ENCODE peak calls at places on chromosomes 7 and 10, in six cellular contexts. P is OCI-LY7, U is SK-N-SH, G is GM23338, B is HCT116, H is PC-3. J is an unnamed sample.

GRCh38 chr7:50166997-50167961 is 74.2 kb upstream of the ZPBP start:
- DNase-seq in P (peak; percentile 84), U (no peak), G (no peak), B (no peak), H (no peak), J (no peak)

GRCh38 chr7:64621656-64622055 is 44.3 kb upstream of the ZNF107 start:
- DNase-seq in P (peak; percentile 24), U (no peak), G (no peak), B (no peak), H (no peak), J (no peak)

GRCh38 chr10:1938317-1938716 is 201.0 kb upstream of the ADARB2 start:
- DNase-seq in P (no peak), U (no peak), G (no peak), B (no peak), H (no peak), J (no peak)

GRCh38 chr10:104735469-104735868 is 94.4 kb downstream of the SORCS3 start:
- DNase-seq in P (no peak), U (peak; percentile 64), G (peak; percentile 48), B (no peak), H (no peak), J (no peak)

GRCh38 chr7:4692055-4692454 is 10.0 kb downstream of the FOXK1 start:
- DNase-seq in P (no peak), U (no peak), G (no peak), B (no peak), H (no peak), J (no peak)

GRCh38 chr7:74338366-74339108 is 49.3 kb downstream of the CLIP2 start:
- DNase-seq in P (no peak), U (no peak), G (no peak), B (no peak), H (no peak), J (no peak)

GRCh38 chr7:141242568-141242967 is 168.7 kb downstream of the TMEM178B start:
- DNase-seq in P (no peak), U (no peak), G (no peak), B (no peak), H (no peak), J (no peak)

GRCh38 chr10:62992145-62992721 is 140.9 kb upstream of the NRBF2 start:
- DNase-seq in P (no peak), U (no peak), G (no peak), B (no peak), H (peak; percentile 100), J (no peak)

GRCh38 chr7:28754027-28754426 is 204.1 kb downstream of the TRIL start:
- DNase-seq in P (no peak), U (no peak), G (no peak), B (no peak), H (peak; percentile 11), J (no peak)

GRCh38 chr10:62715383-62715782 is 89.1 kb upstream of the ADO start:
- DNase-seq in P (no peak), U (no peak), G (no peak), B (no peak), H (no peak), J (no peak)

GRCh38 chr7:76997381-76998262 is 34.5 kb downstream of the SPDYE17 start:
- DNase-seq in P (no peak), U (peak; percentile 44), G (no peak), B (no peak), H (no peak), J (peak; percentile 11)

GRCh38 chr10:92816106-92816505 is 32.2 kb upstream of the EXOC6 start:
- DNase-seq in P (no peak), U (no peak), G (no peak), B (no peak), H (peak; percentile 26), J (no peak)

GRCh38 chr10:28135258-28135657 is 136.4 kb upstream of the ODAD2 start:
- DNase-seq in P (no peak), U (no peak), G (no peak), B (no peak), H (peak; percentile 33), J (no peak)

GRCh38 chr10:78176320-78177012 is 142.8 kb downstream of the RPS24 start:
- DNase-seq in P (no peak), U (no peak), G (no peak), B (no peak), H (no peak), J (no peak)

GRCh38 chr7:33854951-33855350 is 50.4 kb upstream of the BMPER start:
- DNase-seq in P (no peak), U (no peak), G (no peak), B (no peak), H (peak; percentile 53), J (no peak)

GRCh38 chr7:36207451-36208291 is 54.6 kb downstream of the EEPD1 start:
- DNase-seq in P (no peak), U (peak; percentile 60), G (no peak), B (no peak), H (peak; percentile 70), J (peak; percentile 49)

GRCh38 chr10:110492069-110492782 is 5.5 kb upstream of the DUSP5 start:
- DNase-seq in P (no peak), U (no peak), G (no peak), B (no peak), H (no peak), J (no peak)

GRCh38 chr7:67857698-67858097 is 861.1 kb downstream of the TYW1 start:
- DNase-seq in P (no peak), U (no peak), G (no peak), B (no peak), H (no peak), J (no peak)

GRCh38 chr10:84845628-84846261 is 517.4 kb downstream of the CCSER2 start:
- DNase-seq in P (peak; percentile 15), U (peak; percentile 50), G (peak; percentile 39), B (peak; percentile 23), H (peak; percentile 22), J (peak; percentile 45)

GRCh38 chr10:119209050-119209735 is 1.8 kb downstream of the GRK5 start:
- DNase-seq in P (peak; percentile 64), U (peak; percentile 71), G (peak; percentile 90), B (no peak), H (peak; percentile 52), J (peak; percentile 78)

GRCh38 chr10:43959854-43960415 is 311.3 kb upstream of the ZNF32 start:
- DNase-seq in P (no peak), U (no peak), G (no peak), B (no peak), H (no peak), J (no peak)

GRCh38 chr7:123662293-123662692 is 6.6 kb downstream of the LMOD2 start:
- DNase-seq in P (no peak), U (no peak), G (no peak), B (no peak), H (no peak), J (no peak)

GRCh38 chr10:30985552-30985951 is 46.1 kb downstream of the ZNF438 start:
- DNase-seq in P (no peak), U (no peak), G (no peak), B (peak; percentile 7), H (peak; percentile 73), J (no peak)

GRCh38 chr7:50812847-50813475 is 30.3 kb upstream of the GRB10 start:
- DNase-seq in P (no peak), U (no peak), G (peak; percentile 13), B (peak; percentile 49), H (peak; percentile 90), J (peak; percentile 74)

GRCh38 chr7:27431465-27431864 is 188.9 kb downstream of the EVX1 start:
- DNase-seq in P (no peak), U (no peak), G (no peak), B (no peak), H (no peak), J (no peak)

GRCh38 chr10:96670786-96671185 is 49.5 kb downstream of the PIK3AP1 start:
- DNase-seq in P (peak; percentile 32), U (no peak), G (no peak), B (no peak), H (peak; percentile 21), J (no peak)

GRCh38 chr10:93458821-93459257 is 23.3 kb downstream of the MYOF start:
- DNase-seq in P (no peak), U (no peak), G (peak; percentile 41), B (peak; percentile 97), H (peak; percentile 96), J (peak; percentile 92)

GRCh38 chr7:108459922-108460551 is 3.8 kb upstream of the NRCAM start:
- DNase-seq in P (peak; percentile 46), U (peak; percentile 66), G (peak; percentile 70), B (peak; percentile 4), H (peak; percentile 55), J (peak; percentile 64)

GRCh38 chr10:62354941-62355340 is 19.2 kb upstream of the ZNF365 start:
- DNase-seq in P (no peak), U (no peak), G (no peak), B (no peak), H (no peak), J (no peak)

GRCh38 chr10:59499460-59499859 is 137.1 kb upstream of the FAM13C start:
- DNase-seq in P (no peak), U (no peak), G (peak; percentile 18), B (no peak), H (no peak), J (no peak)
- H3K4me2 ChIP-seq in P (no peak overlapping the region), U (no peak overlapping the region), G (no peak overlapping the region), B (no peak overlapping the region), H (no peak overlapping the region), J (no peak overlapping the region)

GRCh38 chr7:98646465-98646864 is 29.4 kb downstream of the NPTX2 start:
- DNase-seq in P (no peak), U (no peak), G (no peak), B (no peak), H (no peak), J (no peak)
- TF ChIP-seq EZH2phosphoT487 in P (no peak), U (no peak), G (no peak), B (no peak), H (no peak), J (no peak)

DNA sequence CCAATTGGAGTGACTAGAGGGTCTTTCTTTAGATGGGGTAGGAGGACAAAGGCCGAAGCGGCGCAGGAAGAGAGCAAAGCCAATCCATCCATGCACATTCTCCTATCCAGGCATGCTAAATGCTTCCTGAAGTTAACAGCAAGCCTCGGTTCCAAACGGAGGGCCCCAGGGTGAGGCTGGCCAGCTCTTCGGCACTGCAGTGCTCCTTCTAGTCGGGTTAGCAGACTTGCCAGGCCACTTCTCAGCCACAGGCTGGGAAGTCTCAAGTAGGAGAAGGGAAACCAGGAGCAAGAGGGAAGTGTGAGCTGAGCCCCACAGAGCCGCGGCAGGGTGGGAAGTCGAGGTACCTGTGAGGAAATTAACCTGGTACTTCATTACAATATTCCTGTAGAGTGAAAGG is 253.8 kb upstream of the INHBA start:
- DNase-seq in P (no peak), U (no peak), G (no peak), B (no peak), H (no peak), J (no peak)
- TF ChIP-seq CTCF in P (no peak), U (no peak), G (no peak), B (no peak), H (no peak), J (no peak)

GRCh38 chr7:2116903-2117680 is 115.7 kb downstream of the MAD1L1 start:
- DNase-seq in P (no peak), U (peak; percentile 81), G (no peak), B (no peak), H (no peak), J (peak; percentile 46)

GRCh38 chr7:2114926-2115738 is 117.6 kb downstream of the MAD1L1 start:
- DNase-seq in P (no peak), U (no peak), G (no peak), B (no peak), H (no peak), J (no peak)

GRCh38 chr7:2115739-2116065 is 117.0 kb downstream of the MAD1L1 start:
- DNase-seq in P (no peak), U (no peak), G (no peak), B (no peak), H (no peak), J (no peak)

GRCh38 chr7:2117681-2118045 is 115.1 kb downstream of the MAD1L1 start:
- DNase-seq in P (no peak), U (no peak), G (no peak), B (no peak), H (no peak), J (no peak)

GRCh38 chr7:2116086-2116810 is 116.5 kb downstream of the MAD1L1 start:
- DNase-seq in P (no peak), U (no peak), G (no peak), B (peak; percentile 75), H (peak; percentile 86), J (no peak)
- H3K4me2 ChIP-seq in P (no peak overlapping the region), U (peak overlapping the region; percentile 54), G (no peak overlapping the region), B (peak overlapping the region; percentile 88), H (peak overlapping the region; percentile 71), J (no peak overlapping the region)